ENCODE peak calls at places on chromosomes 12 and 14, in five cellular contexts. Q is brain microvascular endothelial cell, X is fibroblast of lung, O is body of pancreas, R is suprapubic skin. F is an unnamed sample.

GRCh38 chr12:124938066-124938465 is 23.6 kb upstream of the UBC start:
- DNase-seq in Q (no peak), X (no peak), O (no peak), R (no peak), F (no peak)

GRCh38 chr12:130517588-130517987 is 179.9 kb downstream of the PIWIL1 start:
- DNase-seq in X (no peak), R (no peak), Q (no peak), O (no peak), F (no peak)

GRCh38 chr12:52004042-52004648 is 2.6 kb upstream of the TAMALIN start:
- DNase-seq in O (peak; percentile 72), R (no peak), Q (peak; percentile 39), X (peak; percentile 39), F (no peak)

GRCh38 chr12:11719678-11720099 is 70.2 kb downstream of the ETV6 start:
- DNase-seq in X (peak; percentile 99), Q (peak; percentile 98), R (no peak), O (no peak), F (peak; percentile 80)

GRCh38 chr12:94172031-94172430 is 23.7 kb downstream of the PLXNC1 start:
- DNase-seq in Q (peak; percentile 65), O (no peak), X (peak; percentile 28), R (no peak), F (no peak)

GRCh38 chr12:63945777-63946176 is 101.3 kb downstream of the SRGAP1 start:
- DNase-seq in O (no peak), Q (no peak), X (no peak), R (no peak), F (no peak)

GRCh38 chr12:57111046-57111698 is at the start of gene STAT6:
- DNase-seq in X (peak; percentile 76), R (peak; percentile 94), Q (peak; percentile 90), O (peak; percentile 85), F (no peak)

GRCh38 chr12:75592086-75592485 is 80.7 kb upstream of the KRR1 start:
- DNase-seq in Q (no peak), R (no peak), O (no peak), X (no peak), F (no peak)

GRCh38 chr12:127230843-127231260 is 1036.1 kb upstream of the TMEM132C start:
- DNase-seq in Q (peak; percentile 98), X (peak; percentile 99), O (no peak), R (no peak), F (peak; percentile 87)

GRCh38 chr14:102504302-102504950 is 5.2 kb downstream of the ANKRD9 start:
- DNase-seq in X (no peak), Q (no peak), R (no peak), O (no peak), F (no peak)

GRCh38 chr12:83473408-83474095 is 786.8 kb downstream of the TMTC2 start:
- DNase-seq in Q (no peak), R (no peak), O (no peak), X (no peak), F (no peak)

GRCh38 chr14:102878174-102878969 is 44.1 kb upstream of the AMN start:
- DNase-seq in R (no peak), X (no peak), Q (no peak), O (no peak), F (no peak)

GRCh38 chr12:112116232-112117060 is 7.9 kb upstream of the NAA25 start:
- DNase-seq in O (peak; percentile 83), Q (peak; percentile 87), X (peak; percentile 75), R (peak; percentile 70), F (no peak)

GRCh38 chr12:5023842-5024241 is 19.8 kb upstream of the KCNA5 start:
- DNase-seq in Q (no peak), O (no peak), R (no peak), X (no peak), F (no peak)

GRCh38 chr12:45907955-45908354 is 82.4 kb downstream of the SCAF11 start:
- DNase-seq in X (no peak), O (no peak), R (no peak), Q (no peak), F (no peak)

DNA sequence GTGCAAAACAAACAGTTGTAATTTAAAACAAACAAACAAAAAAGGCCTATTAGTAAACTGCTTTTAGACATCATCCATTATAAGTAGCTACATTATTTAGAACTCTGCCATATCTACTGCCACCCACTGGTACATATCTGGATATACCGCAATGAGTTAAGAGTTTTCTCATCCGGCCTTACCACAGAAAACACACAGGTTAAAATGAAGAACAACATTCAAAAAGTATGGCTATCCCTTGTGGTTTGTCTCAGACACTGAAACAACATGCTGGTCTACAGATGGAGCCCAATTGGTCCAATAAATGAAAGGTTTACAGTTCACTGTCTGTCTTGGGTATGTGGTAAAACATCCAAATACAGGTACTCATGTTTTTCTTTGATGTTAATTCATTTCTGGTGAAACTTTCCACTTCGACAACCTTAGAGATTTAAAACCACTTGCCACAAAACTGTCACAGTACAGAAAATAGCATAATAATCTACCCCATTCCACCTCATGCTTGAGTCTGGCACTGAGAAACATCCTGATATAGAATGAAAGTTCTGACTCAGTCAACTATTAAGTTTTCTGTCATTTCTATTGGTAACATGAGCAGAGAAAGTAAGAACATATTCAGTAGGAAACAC is 354.3 kb downstream of the CEP128 start:
- DNase-seq in X (peak; percentile 70), O (peak; percentile 11), R (no peak), Q (peak; percentile 55), F (no peak)
- TF ChIP-seq CTCF in X (peak; percentile 42), O (peak; percentile 34), R (no peak), Q (peak; percentile 53), F (peak; percentile 55)

DNA sequence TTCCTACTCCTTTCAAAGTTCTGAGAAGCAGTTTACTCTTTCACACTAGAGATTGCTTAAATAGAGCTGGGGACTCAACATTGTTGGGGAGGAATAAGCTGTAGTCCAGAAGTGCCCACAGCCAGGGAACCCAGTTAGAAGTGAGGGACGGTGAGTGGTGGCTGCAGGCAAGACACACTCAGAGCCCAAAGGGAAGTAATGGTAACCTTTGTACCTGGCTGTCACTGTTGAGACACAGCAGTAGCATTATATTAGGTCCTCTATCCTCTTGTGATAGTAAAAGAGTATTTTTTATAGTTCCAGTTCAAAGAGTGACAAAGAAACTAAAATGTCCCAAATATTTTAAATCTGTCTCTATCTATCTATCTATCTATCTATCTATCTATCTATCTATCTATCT is 263.3 kb downstream of the TTC6 start:
- DNase-seq in Q (no peak), X (no peak), O (no peak), R (no peak), F (no peak)
- H3K27me3 ChIP-seq in Q (no peaks in the 10 kb centered on the region), X (no peaks in the 10 kb centered on the region), O (no peaks in the 10 kb centered on the region), R (no peaks in the 10 kb centered on the region), F (no peaks in the 10 kb centered on the region)

GRCh38 chr14:91335191-91336092 is 82.2 kb downstream of the CCDC88C start:
- DNase-seq in Q (no peak), R (no peak), O (no peak), X (no peak), F (no peak)
- H3K4me3 ChIP-seq in Q (no peak overlapping the region), R (no peak overlapping the region), O (no peak overlapping the region), X (no peak overlapping the region), F (no peak overlapping the region)

DNA sequence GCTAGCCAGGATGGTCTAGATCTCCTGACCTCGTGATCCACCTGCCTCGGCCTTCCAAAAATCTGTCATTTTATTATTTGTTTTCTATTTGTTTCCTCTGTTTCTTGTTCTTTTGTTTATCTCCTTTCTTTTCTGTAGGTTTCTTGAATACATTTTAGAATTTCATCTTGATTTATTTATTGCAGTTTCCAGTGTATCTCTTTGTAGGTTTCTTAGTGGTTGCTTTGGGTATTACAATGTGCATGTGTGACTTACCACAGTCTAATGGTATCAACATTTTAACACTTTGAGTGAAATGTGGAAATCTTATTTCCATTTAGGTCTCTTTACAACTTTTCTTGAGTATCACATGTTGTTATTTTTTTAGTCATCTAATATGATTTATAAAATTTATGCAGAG is 29.9 kb upstream of the MUCL1 start:
- DNase-seq in O (no peak), Q (no peak), R (no peak), X (no peak), F (no peak)
- TF ChIP-seq CTCF in O (no peak), Q (no peak), R (no peak), X (no peak), F (no peak)

GRCh38 chr14:70796551-70796950 is 12.8 kb downstream of the MAP3K9 start:
- DNase-seq in Q (no peak), O (no peak), X (no peak), R (no peak), F (no peak)
- H3K27me3 ChIP-seq in Q (no peaks in the 10 kb centered on the region), O (no peaks in the 10 kb centered on the region), X (no peaks in the 10 kb centered on the region), R (no peaks in the 10 kb centered on the region), F (no peaks in the 10 kb centered on the region)

GRCh38 chr12:107748472-107748871 is 12.5 kb downstream of the PRDM4 start:
- DNase-seq in O (no peak), X (peak; percentile 78), R (no peak), Q (peak; percentile 71), F (peak; percentile 27)

DNA sequence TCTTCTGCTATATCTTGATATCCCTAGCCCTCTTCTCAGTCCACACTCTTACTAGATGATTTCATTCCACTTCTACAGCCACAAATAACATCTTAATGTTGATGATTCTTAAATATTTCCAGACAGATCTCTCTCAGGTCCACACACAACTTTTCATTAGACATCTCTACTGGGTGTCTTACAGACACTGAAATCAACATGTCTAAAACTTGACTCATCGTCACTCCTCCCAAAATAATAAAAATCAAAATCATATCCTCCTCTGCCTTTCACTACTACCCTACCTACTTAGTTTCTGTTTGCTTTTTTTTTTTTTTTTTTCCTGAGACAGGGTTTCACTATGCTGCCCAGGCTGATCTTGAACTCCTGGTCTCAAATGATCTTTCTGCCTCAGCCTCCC is 11.8 kb downstream of the PRDM4 start:
- DNase-seq in X (peak; percentile 31), O (no peak), Q (no peak), R (no peak), F (no peak)
- H3K4me3 ChIP-seq in X (no peak overlapping the region), O (no peak overlapping the region), Q (no peak overlapping the region), R (no peak overlapping the region), F (no peak overlapping the region)